ENCODE peak calls at places on chromosome X, in nine cellular contexts. G is PC-3, B is GM23248, W is hepatocyte, R is GM23338, O is neural progenitor cell, F is HCT116, M is MM.1S, V is SK-N-SH. X is an unnamed sample.

GRCh38 chrX:155246748-155247147 is 17.5 kb downstream of the RAB39B start:
- DNase-seq in B (no peak), R (no peak), M (no peak), O (no peak), V (no peak), W (no peak), G (no peak), F (no peak), X (no peak)

GRCh38 chrX:21972721-21973120 is 32.2 kb downstream of the SMS start:
- DNase-seq in M (no peak), R (peak), W (no peak), V (no peak), B (peak), F (no peak), G (peak), O (no peak), X (no peak)

GRCh38 chrX:291411-291901 is 10.3 kb downstream of the PLCXD1 start:
- DNase-seq in R (no peak), O (no peak), G (no peak), V (no peak), F (no peak), M (no peak), B (no peak), W (no peak), X (no peak)

GRCh38 chrX:16138108-16138427 is 14.7 kb downstream of the GRPR start:
- DNase-seq in M (no peak), F (peak), R (peak), G (no peak), B (no peak), O (peak), V (no peak), W (peak), X (peak)

GRCh38 chrX:2243913-2244460 is 256.8 kb downstream of the DHRSX start:
- DNase-seq in W (no peak), O (no peak), M (no peak), G (no peak), V (no peak), R (no peak), B (peak), F (no peak), X (no peak)

GRCh38 chrX:19017271-19017670 is 33.4 kb upstream of the PHKA2 start:
- DNase-seq in B (peak), V (peak), M (no peak), F (no peak), G (peak), O (peak), R (peak), W (peak), X (peak)

GRCh38 chrX:87388381-87388780 is 129.2 kb upstream of the KLHL4 start:
- DNase-seq in M (no peak), O (no peak), W (no peak), B (no peak), V (no peak), G (no peak), F (no peak), R (no peak), X (no peak)

GRCh38 chrX:58025979-58026378 is 115.7 kb upstream of the ZXDA start:
- DNase-seq in G (peak), W (no peak), R (peak), O (peak), F (peak), M (peak), V (peak), B (peak), X (peak)

GRCh38 chrX:16573781-16574180 is 76.2 kb upstream of the S100G start:
- DNase-seq in R (no peak), M (no peak), V (no peak), B (peak), O (no peak), F (no peak), W (no peak), G (peak), X (no peak)

GRCh38 chrX:154399527-154400368 is 1.6 kb downstream of the RPL10 start:
- DNase-seq in F (no peak), R (no peak), G (no peak), O (no peak), M (no peak), V (no peak), W (no peak), B (no peak), X (peak)

GRCh38 chrX:140822861-140823260 is 113.3 kb downstream of the LINC00632 start:
- DNase-seq in B (no peak), F (no peak), M (peak), G (no peak), W (no peak), V (no peak), R (no peak), O (no peak), X (peak)

GRCh38 chrX:15903186-15903681 is 48.6 kb upstream of the AP1S2 start:
- DNase-seq in O (no peak), G (no peak), F (no peak), R (no peak), V (no peak), W (no peak), M (peak), B (no peak), X (peak)

GRCh38 chrX:23317799-23318724 is 16.6 kb upstream of the PTCHD1 start:
- DNase-seq in O (peak), V (peak), B (peak), G (peak), M (peak), W (peak), F (no peak), R (peak), X (peak)

GRCh38 chrX:154696328-154697045 is 43.1 kb upstream of the CTAG2 start:
- DNase-seq in O (no peak), W (no peak), R (no peak), V (no peak), B (peak), G (peak), F (no peak), M (no peak), X (no peak)

GRCh38 chrX:66110112-66110511 is 53.9 kb upstream of the HEPH start:
- DNase-seq in R (peak), W (peak), O (peak), B (peak), F (peak), G (peak), M (peak), V (peak), X (peak)

GRCh38 chrX:141701081-141701480 is 2.5 kb upstream of the SPANXD start:
- DNase-seq in O (no peak), R (peak), G (no peak), M (no peak), F (no peak), B (no peak), V (no peak), W (no peak), X (no peak)

GRCh38 chrX:74242484-74243138 is 61.4 kb upstream of the ZCCHC13 start:
- DNase-seq in O (no peak), M (no peak), F (no peak), V (no peak), G (no peak), R (no peak), W (no peak), B (no peak), X (no peak)

GRCh38 chrX:154717824-154718223 is 33.1 kb downstream of the GAB3 start:
- DNase-seq in B (no peak), V (peak), G (peak), O (no peak), W (no peak), R (no peak), F (no peak), M (no peak), X (peak)

GRCh38 chrX:7100022-7100421 is 47.5 kb upstream of the STS start:
- DNase-seq in W (no peak), M (no peak), B (no peak), F (no peak), O (no peak), V (no peak), G (no peak), R (peak), X (no peak)

GRCh38 chrX:47129879-47130358 is 14.6 kb downstream of the NDUFB11 start:
- DNase-seq in W (no peak), M (no peak), R (peak), F (no peak), B (peak), O (no peak), V (no peak), G (no peak), X (no peak)
- H3K4me3 ChIP-seq in W (peak), M (peak), R (peak), F (peak), B (peak), O (peak), V (peak), G (peak), X (peak)

GRCh38 chrX:42490111-42490510 is 287.9 kb downstream of the PPP1R2C start:
- DNase-seq in B (no peak), O (no peak), W (no peak), M (no peak), G (no peak), V (no peak), R (no peak), F (no peak), X (no peak)
- TF ChIP-seq EZH2phosphoT487 in B (no peak), O (no peak), W (no peak), M (no peak), G (no peak), V (no peak), R (no peak), F (no peak), X (no peak)

GRCh38 chrX:118348186-118348810 is 2.4 kb downstream of the WDR44 start:
- DNase-seq in O (no peak), F (no peak), R (peak), B (peak), G (no peak), V (no peak), M (no peak), W (no peak), X (no peak)

GRCh38 chrX:118350715-118351114 is 4.8 kb downstream of the WDR44 start:
- DNase-seq in B (no peak), V (no peak), G (no peak), F (no peak), R (no peak), W (no peak), O (no peak), M (no peak), X (no peak)

GRCh38 chrX:118349188-118349587 is 3.3 kb downstream of the WDR44 start:
- DNase-seq in W (no peak), O (no peak), G (no peak), B (no peak), M (no peak), R (no peak), V (no peak), F (no peak), X (no peak)

GRCh38 chrX:118352566-118352965 is 6.7 kb downstream of the WDR44 start:
- DNase-seq in B (no peak), R (no peak), G (no peak), F (no peak), V (no peak), O (no peak), W (no peak), M (no peak), X (no peak)

DNA sequence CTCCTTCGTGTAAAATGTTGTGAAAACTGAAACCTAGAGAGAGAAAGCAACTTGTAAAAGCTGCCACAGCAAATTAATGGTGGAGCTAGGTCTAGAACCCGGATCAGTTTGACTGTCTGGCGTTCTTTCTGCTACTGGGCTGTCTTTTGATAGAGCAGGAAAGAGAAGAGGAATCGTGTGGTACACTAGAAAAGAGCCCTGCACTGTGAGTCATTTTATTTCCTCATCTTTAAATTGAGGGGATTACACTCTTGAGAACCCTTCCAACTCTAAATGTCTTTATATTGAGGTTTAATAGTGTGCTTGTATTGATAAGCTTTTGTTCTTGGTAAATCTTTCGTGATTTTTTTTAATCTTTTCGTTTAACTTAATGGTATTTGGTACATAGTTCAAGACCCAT is 4.3 kb downstream of the WDR44 start:
- DNase-seq in F (no peak), V (no peak), B (peak), M (peak), G (no peak), O (no peak), R (no peak), W (no peak), X (no peak)
- H2AFZ ChIP-seq in F (no peak), V (no peak), B (no peak), M (no peak), G (no peak), O (no peak), R (no peak), W (no peak), X (no peak)

DNA sequence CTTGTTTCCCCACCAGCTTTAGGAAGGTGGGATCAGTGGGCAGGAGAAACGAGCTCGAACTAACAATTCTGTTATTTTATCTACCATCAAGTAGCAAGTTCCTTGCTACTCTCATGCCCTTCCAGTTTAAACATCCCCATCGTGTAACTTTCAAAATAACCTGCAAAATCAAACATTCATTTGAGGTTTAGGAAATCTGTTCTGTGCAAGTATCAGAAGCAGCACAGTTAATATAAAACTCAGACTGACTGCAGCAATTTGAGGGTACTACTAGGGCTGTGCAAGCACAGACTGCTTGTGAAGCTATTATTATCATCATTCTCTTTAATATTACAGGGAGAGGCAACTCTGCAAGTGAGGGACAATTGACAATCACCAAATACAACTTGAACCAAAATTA is 48.0 kb downstream of the CHST7 start:
- DNase-seq in R (no peak), M (no peak), W (no peak), V (no peak), O (no peak), B (no peak), G (no peak), F (no peak), X (no peak)
- H3K4me3 ChIP-seq in R (no peak), M (no peak), W (no peak), V (no peak), O (no peak), B (no peak), G (no peak), F (no peak), X (no peak)

GRCh38 chrX:13387656-13388421 is 68.0 kb upstream of the ATXN3L start:
- DNase-seq in W (no peak), V (no peak), G (peak), M (no peak), F (no peak), B (peak), R (no peak), O (no peak), X (no peak)
- TF ChIP-seq EZH2phosphoT487 in W (no peak), V (no peak), G (no peak), M (no peak), F (no peak), B (no peak), R (no peak), O (no peak), X (no peak)

X was measured in OCI-LY7.